ENCODE peak calls at places on chromosomes 13 and 19, in five cellular contexts. G is NCI-H460, W is fibroblast of mammary gland, P is NCI-H748 treated with DMSO at 0.1 percent for 48 hours, H is ecto neural progenitor cell. F is an unnamed sample.

GRCh38 chr19:3977242-3978143 is 6.6 kb upstream of the DAPK3 start:
- DNase-seq in W (no peak), G (no peak), H (peak; percentile 48), P (no peak), F (peak; percentile 38)

GRCh38 chr19:19399733-19400438 is 5.6 kb upstream of the GATAD2A start:
- DNase-seq in P (no peak), W (peak; percentile 61), H (no peak), G (no peak), F (no peak)

GRCh38 chr19:37007587-37008220 is 70.5 kb upstream of the ZNF420 start:
- DNase-seq in H (no peak), W (peak; percentile 67), P (peak; percentile 76), G (no peak), F (no peak)

GRCh38 chr19:7366701-7367420 is 18.1 kb downstream of the ARHGEF18 start:
- DNase-seq in H (no peak), G (peak; percentile 41), W (peak; percentile 66), P (no peak), F (no peak)

GRCh38 chr13:24038405-24038804 is 122.1 kb upstream of the SPATA13 start:
- DNase-seq in P (no peak), W (peak; percentile 77), H (no peak), G (no peak), F (no peak)

GRCh38 chr13:32947886-32948285 is 68.3 kb upstream of the KL start:
- DNase-seq in W (no peak), H (no peak), P (peak; percentile 99), G (no peak), F (no peak)

GRCh38 chr13:71285700-71286099 is 581.3 kb downstream of the DACH1 start:
- DNase-seq in G (no peak), W (no peak), H (no peak), P (no peak), F (no peak)

GRCh38 chr19:8028951-8029491 is 23.5 kb upstream of the CCL25 start:
- DNase-seq in P (no peak), W (peak; percentile 51), H (peak; percentile 94), G (no peak), F (peak; percentile 30)

GRCh38 chr13:61030445-61030844 is 385.2 kb downstream of the PCDH20 start:
- DNase-seq in G (no peak), W (no peak), P (peak; percentile 89), H (no peak), F (no peak)